ENCODE peak calls at places on chromosomes 11 and 22, in eight cellular contexts. One of them, this sample, is unnamed.

GRCh38 chr22:29940526-29940925 is 57.6 kb downstream of the MTMR3 start:
- DNase-seq in frontal cortex: no peak
- DNase-seq in upper lobe of right lung: no peak
- DNase-seq in thoracic aorta: no peak
- DNase-seq in occipital lobe: no peak
- DNase-seq in WTC11: no peak
- DNase-seq in ascending aorta: no peak
- DNase-seq in head of caudate nucleus: no peak
- DNase-seq in this sample: no peak

GRCh38 chr11:19116315-19116970 is 525 bp upstream of the ZDHHC13 start:
- DNase-seq in ascending aorta: no peak
- DNase-seq in head of caudate nucleus: no peak
- DNase-seq in thoracic aorta: no peak
- DNase-seq in occipital lobe: no peak
- DNase-seq in upper lobe of right lung: no peak
- DNase-seq in WTC11: peak; percentile 11
- DNase-seq in frontal cortex: no peak
- DNase-seq in this sample: no peak

GRCh38 chr11:2580444-2581050 is 119.2 kb downstream of the KCNQ1OT1 start:
- DNase-seq in occipital lobe: no peak
- DNase-seq in frontal cortex: no peak
- DNase-seq in head of caudate nucleus: peak; percentile 0
- DNase-seq in thoracic aorta: no peak
- DNase-seq in WTC11: peak; percentile 6
- DNase-seq in ascending aorta: peak; percentile 1
- DNase-seq in upper lobe of right lung: peak; percentile 53
- DNase-seq in this sample: no peak

GRCh38 chr11:33636104-33636503 is 64.5 kb downstream of the C11orf91 start:
- DNase-seq in frontal cortex: no peak
- DNase-seq in occipital lobe: no peak
- DNase-seq in WTC11: no peak
- DNase-seq in ascending aorta: no peak
- DNase-seq in head of caudate nucleus: no peak
- DNase-seq in thoracic aorta: no peak
- DNase-seq in upper lobe of right lung: no peak
- DNase-seq in this sample: no peak

GRCh38 chr11:72235351-72236057 is 8.5 kb downstream of the PHOX2A start:
- DNase-seq in frontal cortex: no peak
- DNase-seq in head of caudate nucleus: no peak
- DNase-seq in thoracic aorta: no peak
- DNase-seq in ascending aorta: no peak
- DNase-seq in upper lobe of right lung: peak; percentile 47
- DNase-seq in WTC11: no peak
- DNase-seq in occipital lobe: no peak
- DNase-seq in this sample: no peak

GRCh38 chr22:46654927-46655595 is 34.9 kb downstream of the GRAMD4 start:
- DNase-seq in WTC11: no peak
- DNase-seq in upper lobe of right lung: no peak
- DNase-seq in occipital lobe: no peak
- DNase-seq in thoracic aorta: no peak
- DNase-seq in head of caudate nucleus: no peak
- DNase-seq in ascending aorta: no peak
- DNase-seq in frontal cortex: no peak
- DNase-seq in this sample: no peak

GRCh38 chr11:111846640-111847039 is 24.7 kb downstream of the ALG9 start:
- DNase-seq in occipital lobe: no peak
- DNase-seq in thoracic aorta: no peak
- DNase-seq in WTC11: no peak
- DNase-seq in upper lobe of right lung: no peak
- DNase-seq in frontal cortex: no peak
- DNase-seq in head of caudate nucleus: no peak
- DNase-seq in ascending aorta: no peak
- DNase-seq in this sample: no peak

GRCh38 chr11:3218483-3219280 is at the start of gene MRGPRG:
- DNase-seq in thoracic aorta: no peak
- DNase-seq in occipital lobe: no peak
- DNase-seq in upper lobe of right lung: no peak
- DNase-seq in WTC11: peak; percentile 28
- DNase-seq in ascending aorta: no peak
- DNase-seq in frontal cortex: no peak
- DNase-seq in head of caudate nucleus: no peak
- DNase-seq in this sample: no peak

GRCh38 chr11:100925935-100926334 is 203.7 kb downstream of the PGR start:
- DNase-seq in occipital lobe: no peak
- DNase-seq in WTC11: no peak
- DNase-seq in frontal cortex: no peak
- DNase-seq in thoracic aorta: no peak
- DNase-seq in ascending aorta: no peak
- DNase-seq in upper lobe of right lung: no peak
- DNase-seq in head of caudate nucleus: no peak
- DNase-seq in this sample: no peak

GRCh38 chr22:45917146-45917545 is 59.8 kb downstream of the WNT7B start:
- DNase-seq in frontal cortex: no peak
- DNase-seq in thoracic aorta: no peak
- DNase-seq in WTC11: no peak
- DNase-seq in upper lobe of right lung: no peak
- DNase-seq in ascending aorta: no peak
- DNase-seq in occipital lobe: no peak
- DNase-seq in head of caudate nucleus: no peak
- DNase-seq in this sample: no peak

GRCh38 chr11:94876645-94877445 is 96.5 kb downstream of the CWC15 start:
- DNase-seq in ascending aorta: peak; percentile 61
- DNase-seq in occipital lobe: peak; percentile 53
- DNase-seq in frontal cortex: peak; percentile 29
- DNase-seq in thoracic aorta: peak; percentile 68
- DNase-seq in upper lobe of right lung: peak; percentile 76
- DNase-seq in WTC11: no peak
- DNase-seq in head of caudate nucleus: peak; percentile 23
- DNase-seq in this sample: peak; percentile 25